ENCODE peak calls at places on chromosomes 16 and 17, in six cellular contexts. L is ovary; J is heart right ventricle; E is prostate gland; U is psoas muscle; R is effector memory CD4-positive, alpha-beta T cell. D is an unnamed sample. For H3K36me3, H3K9me3 and H3K4me1, the result is how much of the 10 kb centered on the place peaks cover.

GRCh38 chr16:47965439-47965838 is 190.4 kb downstream of the ABCC12 start:
- DNase-seq in L (no peak), J (no peak), E (no peak), U (no peak), R (no peak), D (no peak)

GRCh38 chr16:24667244-24667764 is 62.1 kb upstream of the TNRC6A start:
- DNase-seq in L (no peak), J (no peak), E (no peak), U (no peak), R (no peak), D (no peak)

GRCh38 chr16:12833939-12834338 is 30.3 kb upstream of the CPPED1 start:
- DNase-seq in L (no peak), J (no peak), E (no peak), U (no peak), R (no peak), D (peak)

GRCh38 chr16:89187337-89188063 is 12.8 kb downstream of the SLC22A31 start:
- DNase-seq in L (no peak), J (peak), E (no peak), U (peak), R (peak), D (peak)

GRCh38 chr16:19911204-19911603 is 26.6 kb upstream of the GPRC5B start:
- DNase-seq in L (no peak), J (no peak), E (no peak), U (no peak), R (no peak), D (no peak)

GRCh38 chr17:1354022-1354421 is 46.0 kb downstream of the YWHAE start:
- DNase-seq in L (no peak), J (no peak), E (no peak), U (no peak), R (no peak), D (no peak)

GRCh38 chr16:66020642-66021041 is 345.8 kb upstream of the CDH5 start:
- DNase-seq in L (no peak), J (no peak), E (no peak), U (no peak), R (no peak), D (no peak)

GRCh38 chr17:74720506-74720905 is 7.8 kb upstream of the CD300LF start:
- DNase-seq in L (no peak), J (no peak), E (no peak), U (no peak), R (no peak), D (no peak)

GRCh38 chr17:7897773-7898172 is 9.2 kb downstream of the CHD3 start:
- DNase-seq in L (no peak), J (no peak), E (no peak), U (no peak), R (no peak), D (no peak)

GRCh38 chr17:31494259-31495048 is 103.0 kb downstream of the RAB11FIP4 start:
- DNase-seq in L (no peak), J (no peak), E (no peak), U (no peak), R (peak), D (no peak)

GRCh38 chr17:38431343-38432145 is 3.3 kb downstream of the ARHGAP23 start:
- DNase-seq in L (peak), J (no peak), E (no peak), U (no peak), R (no peak), D (no peak)

GRCh38 chr17:980406-981291 is 1.1 kb upstream of the NXN start:
- DNase-seq in L (peak), J (peak), E (peak), U (peak), R (peak), D (peak)

GRCh38 chr17:76789235-76789788 is 51.4 kb downstream of the MFSD11 start:
- DNase-seq in L (no peak), J (no peak), E (no peak), U (no peak), R (no peak), D (peak)

GRCh38 chr17:40298726-40299125 is 10.3 kb upstream of the RARA start:
- DNase-seq in L (no peak), J (no peak), E (no peak), U (no peak), R (no peak), D (no peak)

GRCh38 chr17:1367351-1367745 is 32.7 kb downstream of the YWHAE start:
- DNase-seq in L (no peak), J (no peak), E (no peak), U (no peak), R (no peak), D (no peak)

GRCh38 chr17:199195-199604 is 17.8 kb upstream of the DOC2B start:
- DNase-seq in L (no peak), J (no peak), E (no peak), U (no peak), R (no peak), D (no peak)

GRCh38 chr16:24523569-24523968 is 15.8 kb upstream of the RBBP6 start:
- DNase-seq in L (no peak), J (no peak), E (no peak), U (no peak), R (no peak), D (peak)

GRCh38 chr17:76791053-76791980 is 53.4 kb downstream of the MFSD11 start:
- DNase-seq in L (no peak), J (peak), E (no peak), U (peak), R (peak), D (peak)

GRCh38 chr17:1999557-2000251 is 25.4 kb downstream of the RTN4RL1 start:
- DNase-seq in L (peak), J (peak), E (peak), U (peak), R (no peak), D (peak)

GRCh38 chr16:14057878-14058382 is 13.2 kb upstream of the MRTFB start:
- DNase-seq in L (no peak), J (no peak), E (no peak), U (no peak), R (no peak), D (no peak)

GRCh38 chr17:34163681-34164080 is 91.4 kb upstream of the CCL2 start:
- DNase-seq in L (no peak), J (no peak), E (no peak), U (no peak), R (no peak), D (peak)

GRCh38 chr16:62208934-62209333 is 172.7 kb upstream of the CDH8 start:
- DNase-seq in L (no peak), J (no peak), E (no peak), U (no peak), R (no peak), D (no peak)

GRCh38 chr16:28318042-28318597 is 25.8 kb downstream of the SBK1 start:
- DNase-seq in L (no peak), J (no peak), E (no peak), U (no peak), R (no peak), D (no peak)

GRCh38 chr17:33990943-33991706 is 264.0 kb upstream of the CCL2 start:
- DNase-seq in L (no peak), J (no peak), E (no peak), U (no peak), R (no peak), D (peak)

GRCh38 chr17:82095777-82096708 is 2.0 kb downstream of the FASN start:
- DNase-seq in L (peak), J (no peak), E (no peak), U (peak), R (no peak), D (peak)

GRCh38 chr16:89395150-89396142 is 94.9 kb downstream of the ANKRD11 start:
- DNase-seq in L (peak), J (peak), E (peak), U (peak), R (no peak), D (peak)

GRCh38 chr17:36880506-36880905 is 56.8 kb upstream of the LHX1 start:
- DNase-seq in L (no peak), J (no peak), E (no peak), U (no peak), R (no peak), D (no peak)

GRCh38 chr17:50062323-50063243 is 6.7 kb downstream of the ITGA3 start:
- DNase-seq in L (peak), J (peak), E (peak), U (peak), R (no peak), D (no peak)

GRCh38 chr17:48131216-48131824 is 23.8 kb downstream of the SNX11 start:
- DNase-seq in L (peak), J (no peak), E (peak), U (no peak), R (peak), D (peak)

GRCh38 chr17:28712037-28712704 is 483 bp upstream of the PROCA1 start:
- DNase-seq in L (peak), J (peak), E (no peak), U (peak), R (peak), D (no peak)

GRCh38 chr16:2765462-2766404 is 11.3 kb downstream of the ELOB start:
- DNase-seq in L (no peak), J (no peak), E (no peak), U (no peak), R (no peak), D (no peak)
- H3K36me3 ChIP-seq in L (under half), J (half or more), E (under half), U (half or more), R (half or more), D (half or more)

GRCh38 chr16:71851726-71852125 is 6.0 kb downstream of the ATXN1L start:
- DNase-seq in L (no peak), J (no peak), E (no peak), U (no peak), R (no peak), D (no peak)
- H3K9me3 ChIP-seq in L (under half), J (under half), E (under half), U (under half), R (under half), D (under half)

DNA sequence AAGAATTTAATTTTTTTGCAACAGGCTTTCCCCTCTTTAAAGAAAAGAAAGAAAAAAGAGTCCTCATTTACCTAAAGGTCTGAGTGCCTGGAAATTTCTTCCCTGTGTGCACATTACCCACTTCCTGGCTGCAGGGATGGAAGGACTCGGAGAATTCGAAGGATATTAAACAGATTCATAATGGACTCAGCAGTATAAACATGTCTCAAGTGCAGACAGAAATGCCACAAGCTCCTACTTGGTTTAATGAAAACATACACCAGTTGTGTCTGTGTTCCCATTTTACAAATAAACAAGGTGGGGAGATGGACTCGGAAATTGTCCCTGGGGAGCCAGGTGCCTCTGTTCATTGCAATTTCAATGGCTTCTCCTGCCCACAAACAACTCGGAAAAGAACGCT is 47.2 kb downstream of the MEOX1 start:
- DNase-seq in L (no peak), J (no peak), E (no peak), U (no peak), R (no peak), D (no peak)
- H3K4me1 ChIP-seq in L (under half), J (under half), E (under half), U (under half), R (under half), D (under half)

GRCh38 chr17:46930083-46930482 is 7.1 kb downstream of the GOSR2 start:
- DNase-seq in L (no peak), J (no peak), E (no peak), U (no peak), R (no peak), D (no peak)
- H3K36me3 ChIP-seq in L (under half), J (half or more), E (under half), U (half or more), R (half or more), D (under half)